ENCODE peak calls at places on chromosomes 7 and 10, in six cellular contexts. One of them, this sample, is unnamed.

GRCh38 chr7:90952649-90952991 is 311.6 kb upstream of the FZD1 start:
- DNase-seq in gastrocnemius medialis: no peak
- DNase-seq in NB4: no peak
- DNase-seq in NCI-H1694: peak
- DNase-seq in neural crest cell: no peak
- DNase-seq in stimulated activated CD4-positive, alpha-beta T cell treated with anti-CD3 and anti-CD28 coated beads, Interleukin-2, amount 100 ng/mL, for 24 hours: no peak
- DNase-seq in this sample: no peak

GRCh38 chr7:25391295-25391861 is 163.1 kb upstream of the NPVF start:
- DNase-seq in gastrocnemius medialis: no peak
- DNase-seq in NB4: peak
- DNase-seq in NCI-H1694: peak
- DNase-seq in neural crest cell: no peak
- DNase-seq in stimulated activated CD4-positive, alpha-beta T cell treated with anti-CD3 and anti-CD28 coated beads, Interleukin-2, amount 100 ng/mL, for 24 hours: no peak
- DNase-seq in this sample: peak

GRCh38 chr10:47269294-47269693 is 30.7 kb upstream of the GDF10 start:
- DNase-seq in gastrocnemius medialis: no peak
- DNase-seq in NB4: peak
- DNase-seq in NCI-H1694: no peak
- DNase-seq in neural crest cell: no peak
- DNase-seq in stimulated activated CD4-positive, alpha-beta T cell treated with anti-CD3 and anti-CD28 coated beads, Interleukin-2, amount 100 ng/mL, for 24 hours: no peak
- DNase-seq in this sample: no peak

GRCh38 chr7:102005933-102006332 is 188.5 kb downstream of the CUX1 start:
- DNase-seq in gastrocnemius medialis: no peak
- DNase-seq in NB4: no peak
- DNase-seq in NCI-H1694: no peak
- DNase-seq in neural crest cell: no peak
- DNase-seq in stimulated activated CD4-positive, alpha-beta T cell treated with anti-CD3 and anti-CD28 coated beads, Interleukin-2, amount 100 ng/mL, for 24 hours: no peak
- DNase-seq in this sample: no peak

GRCh38 chr10:12349628-12350166 is 350 bp downstream of the CAMK1D start:
- DNase-seq in gastrocnemius medialis: no peak
- DNase-seq in NB4: no peak
- DNase-seq in NCI-H1694: no peak
- DNase-seq in neural crest cell: no peak
- DNase-seq in stimulated activated CD4-positive, alpha-beta T cell treated with anti-CD3 and anti-CD28 coated beads, Interleukin-2, amount 100 ng/mL, for 24 hours: no peak
- DNase-seq in this sample: no peak

GRCh38 chr10:81828251-81828650 is 46.7 kb upstream of the NRG3 start:
- DNase-seq in gastrocnemius medialis: no peak
- DNase-seq in NB4: no peak
- DNase-seq in NCI-H1694: no peak
- DNase-seq in neural crest cell: no peak
- DNase-seq in stimulated activated CD4-positive, alpha-beta T cell treated with anti-CD3 and anti-CD28 coated beads, Interleukin-2, amount 100 ng/mL, for 24 hours: no peak
- DNase-seq in this sample: no peak

GRCh38 chr7:157335991-157336382 is 817 bp upstream of the DNAJB6 start:
- DNase-seq in gastrocnemius medialis: no peak
- DNase-seq in NB4: no peak
- DNase-seq in NCI-H1694: no peak
- DNase-seq in neural crest cell: no peak
- DNase-seq in stimulated activated CD4-positive, alpha-beta T cell treated with anti-CD3 and anti-CD28 coated beads, Interleukin-2, amount 100 ng/mL, for 24 hours: no peak
- DNase-seq in this sample: no peak

GRCh38 chr7:139560678-139561077 is 37.2 kb downstream of the CLEC2L start:
- DNase-seq in gastrocnemius medialis: no peak
- DNase-seq in NB4: no peak
- DNase-seq in NCI-H1694: no peak
- DNase-seq in neural crest cell: no peak
- DNase-seq in stimulated activated CD4-positive, alpha-beta T cell treated with anti-CD3 and anti-CD28 coated beads, Interleukin-2, amount 100 ng/mL, for 24 hours: no peak
- DNase-seq in this sample: no peak

GRCh38 chr10:111323567-111323966 is 246.7 kb downstream of the ADRA2A start:
- DNase-seq in gastrocnemius medialis: no peak
- DNase-seq in NB4: peak
- DNase-seq in NCI-H1694: no peak
- DNase-seq in neural crest cell: no peak
- DNase-seq in stimulated activated CD4-positive, alpha-beta T cell treated with anti-CD3 and anti-CD28 coated beads, Interleukin-2, amount 100 ng/mL, for 24 hours: no peak
- DNase-seq in this sample: no peak

GRCh38 chr7:100475549-100475948 is 3.5 kb downstream of the TSC22D4 start:
- DNase-seq in gastrocnemius medialis: no peak
- DNase-seq in NB4: no peak
- DNase-seq in NCI-H1694: no peak
- DNase-seq in neural crest cell: no peak
- DNase-seq in stimulated activated CD4-positive, alpha-beta T cell treated with anti-CD3 and anti-CD28 coated beads, Interleukin-2, amount 100 ng/mL, for 24 hours: peak
- DNase-seq in this sample: no peak

GRCh38 chr10:112622786-112623185 is 175.8 kb downstream of the VTI1A start:
- DNase-seq in gastrocnemius medialis: no peak
- DNase-seq in NB4: no peak
- DNase-seq in NCI-H1694: no peak
- DNase-seq in neural crest cell: no peak
- DNase-seq in stimulated activated CD4-positive, alpha-beta T cell treated with anti-CD3 and anti-CD28 coated beads, Interleukin-2, amount 100 ng/mL, for 24 hours: no peak
- DNase-seq in this sample: no peak

GRCh38 chr7:123961731-123962130 is 36.7 kb downstream of the SPAM1 start:
- DNase-seq in gastrocnemius medialis: no peak
- DNase-seq in NB4: no peak
- DNase-seq in NCI-H1694: no peak
- DNase-seq in neural crest cell: no peak
- DNase-seq in stimulated activated CD4-positive, alpha-beta T cell treated with anti-CD3 and anti-CD28 coated beads, Interleukin-2, amount 100 ng/mL, for 24 hours: no peak
- DNase-seq in this sample: no peak

GRCh38 chr7:36960105-36960504 is 235.8 kb upstream of the AOAH start:
- DNase-seq in gastrocnemius medialis: no peak
- DNase-seq in NB4: no peak
- DNase-seq in NCI-H1694: no peak
- DNase-seq in neural crest cell: no peak
- DNase-seq in stimulated activated CD4-positive, alpha-beta T cell treated with anti-CD3 and anti-CD28 coated beads, Interleukin-2, amount 100 ng/mL, for 24 hours: no peak
- DNase-seq in this sample: no peak

GRCh38 chr10:58950618-58951017 is 225.8 kb upstream of the PHYHIPL start:
- DNase-seq in gastrocnemius medialis: no peak
- DNase-seq in NB4: no peak
- DNase-seq in NCI-H1694: no peak
- DNase-seq in neural crest cell: no peak
- DNase-seq in stimulated activated CD4-positive, alpha-beta T cell treated with anti-CD3 and anti-CD28 coated beads, Interleukin-2, amount 100 ng/mL, for 24 hours: no peak
- DNase-seq in this sample: no peak

GRCh38 chr10:71966046-71967004 is 2.1 kb downstream of the CHST3 start:
- DNase-seq in gastrocnemius medialis: no peak
- DNase-seq in NB4: no peak
- DNase-seq in NCI-H1694: no peak
- DNase-seq in neural crest cell: no peak
- DNase-seq in stimulated activated CD4-positive, alpha-beta T cell treated with anti-CD3 and anti-CD28 coated beads, Interleukin-2, amount 100 ng/mL, for 24 hours: no peak
- DNase-seq in this sample: no peak

GRCh38 chr10:128516180-128516579 is 390.0 kb upstream of the MKI67 start:
- DNase-seq in gastrocnemius medialis: no peak
- DNase-seq in NB4: no peak
- DNase-seq in NCI-H1694: no peak
- DNase-seq in neural crest cell: no peak
- DNase-seq in stimulated activated CD4-positive, alpha-beta T cell treated with anti-CD3 and anti-CD28 coated beads, Interleukin-2, amount 100 ng/mL, for 24 hours: no peak
- DNase-seq in this sample: no peak

GRCh38 chr7:144723311-144723710 is 112.5 kb downstream of the TPK1 start:
- DNase-seq in gastrocnemius medialis: no peak
- DNase-seq in NB4: no peak
- DNase-seq in NCI-H1694: peak
- DNase-seq in neural crest cell: no peak
- DNase-seq in stimulated activated CD4-positive, alpha-beta T cell treated with anti-CD3 and anti-CD28 coated beads, Interleukin-2, amount 100 ng/mL, for 24 hours: no peak
- DNase-seq in this sample: no peak

GRCh38 chr7:102974366-102975236 is 61.8 kb downstream of the LRRC17 start:
- DNase-seq in gastrocnemius medialis: no peak
- DNase-seq in NB4: peak
- DNase-seq in NCI-H1694: no peak
- DNase-seq in neural crest cell: no peak
- DNase-seq in stimulated activated CD4-positive, alpha-beta T cell treated with anti-CD3 and anti-CD28 coated beads, Interleukin-2, amount 100 ng/mL, for 24 hours: no peak
- DNase-seq in this sample: no peak

GRCh38 chr10:35834916-35835499 is 192.9 kb upstream of the FZD8 start:
- DNase-seq in gastrocnemius medialis: no peak
- DNase-seq in NB4: no peak
- DNase-seq in NCI-H1694: no peak
- DNase-seq in neural crest cell: no peak
- DNase-seq in stimulated activated CD4-positive, alpha-beta T cell treated with anti-CD3 and anti-CD28 coated beads, Interleukin-2, amount 100 ng/mL, for 24 hours: no peak
- DNase-seq in this sample: no peak

GRCh38 chr10:43682956-43683355 is 34.3 kb upstream of the ZNF32 start:
- DNase-seq in gastrocnemius medialis: no peak
- DNase-seq in NB4: no peak
- DNase-seq in NCI-H1694: no peak
- DNase-seq in neural crest cell: no peak
- DNase-seq in stimulated activated CD4-positive, alpha-beta T cell treated with anti-CD3 and anti-CD28 coated beads, Interleukin-2, amount 100 ng/mL, for 24 hours: no peak
- DNase-seq in this sample: no peak

GRCh38 chr10:19620867-19621266 is 195.4 kb upstream of the PLXDC2 start:
- DNase-seq in gastrocnemius medialis: no peak
- DNase-seq in NB4: no peak
- DNase-seq in NCI-H1694: no peak
- DNase-seq in neural crest cell: no peak
- DNase-seq in stimulated activated CD4-positive, alpha-beta T cell treated with anti-CD3 and anti-CD28 coated beads, Interleukin-2, amount 100 ng/mL, for 24 hours: no peak
- DNase-seq in this sample: no peak

GRCh38 chr10:72035488-72035887 is 52.9 kb downstream of the SPOCK2 start:
- DNase-seq in gastrocnemius medialis: no peak
- DNase-seq in NB4: no peak
- DNase-seq in NCI-H1694: no peak
- DNase-seq in neural crest cell: no peak
- DNase-seq in stimulated activated CD4-positive, alpha-beta T cell treated with anti-CD3 and anti-CD28 coated beads, Interleukin-2, amount 100 ng/mL, for 24 hours: no peak
- DNase-seq in this sample: no peak

GRCh38 chr7:88106430-88106829 is 113.4 kb downstream of the SRI start:
- DNase-seq in gastrocnemius medialis: no peak
- DNase-seq in NB4: peak
- DNase-seq in NCI-H1694: no peak
- DNase-seq in neural crest cell: no peak
- DNase-seq in stimulated activated CD4-positive, alpha-beta T cell treated with anti-CD3 and anti-CD28 coated beads, Interleukin-2, amount 100 ng/mL, for 24 hours: peak
- DNase-seq in this sample: no peak

GRCh38 chr7:141271451-141271850 is 197.6 kb downstream of the TMEM178B start:
- DNase-seq in gastrocnemius medialis: no peak
- DNase-seq in NB4: no peak
- DNase-seq in NCI-H1694: no peak
- DNase-seq in neural crest cell: no peak
- DNase-seq in stimulated activated CD4-positive, alpha-beta T cell treated with anti-CD3 and anti-CD28 coated beads, Interleukin-2, amount 100 ng/mL, for 24 hours: no peak
- DNase-seq in this sample: no peak

GRCh38 chr7:132575336-132575986 is 809 bp downstream of the PLXNA4 start:
- DNase-seq in gastrocnemius medialis: no peak
- DNase-seq in NB4: peak
- DNase-seq in NCI-H1694: peak
- DNase-seq in neural crest cell: peak
- DNase-seq in stimulated activated CD4-positive, alpha-beta T cell treated with anti-CD3 and anti-CD28 coated beads, Interleukin-2, amount 100 ng/mL, for 24 hours: peak
- DNase-seq in this sample: no peak

GRCh38 chr7:86477343-86477742 is 166.4 kb upstream of the GRM3 start:
- DNase-seq in gastrocnemius medialis: no peak
- DNase-seq in NB4: no peak
- DNase-seq in NCI-H1694: no peak
- DNase-seq in neural crest cell: no peak
- DNase-seq in stimulated activated CD4-positive, alpha-beta T cell treated with anti-CD3 and anti-CD28 coated beads, Interleukin-2, amount 100 ng/mL, for 24 hours: no peak
- DNase-seq in this sample: no peak

GRCh38 chr10:86553639-86554038 is 32.0 kb upstream of the WAPL start:
- DNase-seq in gastrocnemius medialis: no peak
- DNase-seq in NB4: peak
- DNase-seq in NCI-H1694: no peak
- DNase-seq in neural crest cell: no peak
- DNase-seq in stimulated activated CD4-positive, alpha-beta T cell treated with anti-CD3 and anti-CD28 coated beads, Interleukin-2, amount 100 ng/mL, for 24 hours: no peak
- DNase-seq in this sample: no peak

GRCh38 chr7:128112781-128113221 is 81.6 kb upstream of the LRRC4 start:
- DNase-seq in gastrocnemius medialis: no peak
- DNase-seq in NB4: peak
- DNase-seq in NCI-H1694: peak
- DNase-seq in neural crest cell: no peak
- DNase-seq in stimulated activated CD4-positive, alpha-beta T cell treated with anti-CD3 and anti-CD28 coated beads, Interleukin-2, amount 100 ng/mL, for 24 hours: no peak
- DNase-seq in this sample: no peak

GRCh38 chr10:103835121-103836045 is 20.0 kb downstream of the SH3PXD2A start:
- DNase-seq in gastrocnemius medialis: peak
- DNase-seq in NB4: peak
- DNase-seq in NCI-H1694: no peak
- DNase-seq in neural crest cell: no peak
- DNase-seq in stimulated activated CD4-positive, alpha-beta T cell treated with anti-CD3 and anti-CD28 coated beads, Interleukin-2, amount 100 ng/mL, for 24 hours: no peak
- DNase-seq in this sample: no peak

GRCh38 chr10:59283456-59284082 is 78.8 kb downstream of the FAM13C start:
- DNase-seq in gastrocnemius medialis: peak
- DNase-seq in NB4: no peak
- DNase-seq in NCI-H1694: peak
- DNase-seq in neural crest cell: no peak
- DNase-seq in stimulated activated CD4-positive, alpha-beta T cell treated with anti-CD3 and anti-CD28 coated beads, Interleukin-2, amount 100 ng/mL, for 24 hours: no peak
- DNase-seq in this sample: no peak

GRCh38 chr10:16606421-16606820 is 84.7 kb upstream of the C1QL3 start:
- DNase-seq in gastrocnemius medialis: no peak
- DNase-seq in NB4: peak
- DNase-seq in NCI-H1694: no peak
- DNase-seq in neural crest cell: no peak
- DNase-seq in stimulated activated CD4-positive, alpha-beta T cell treated with anti-CD3 and anti-CD28 coated beads, Interleukin-2, amount 100 ng/mL, for 24 hours: no peak
- DNase-seq in this sample: no peak

GRCh38 chr10:80324086-80324485 is 32.5 kb downstream of the DYDC1 start:
- DNase-seq in gastrocnemius medialis: no peak
- DNase-seq in NB4: peak
- DNase-seq in NCI-H1694: peak
- DNase-seq in neural crest cell: no peak
- DNase-seq in stimulated activated CD4-positive, alpha-beta T cell treated with anti-CD3 and anti-CD28 coated beads, Interleukin-2, amount 100 ng/mL, for 24 hours: no peak
- DNase-seq in this sample: peak

GRCh38 chr10:62651341-62651740 is 153.2 kb upstream of the ADO start:
- DNase-seq in gastrocnemius medialis: no peak
- DNase-seq in NB4: no peak
- DNase-seq in NCI-H1694: no peak
- DNase-seq in neural crest cell: no peak
- DNase-seq in stimulated activated CD4-positive, alpha-beta T cell treated with anti-CD3 and anti-CD28 coated beads, Interleukin-2, amount 100 ng/mL, for 24 hours: no peak
- DNase-seq in this sample: no peak

GRCh38 chr10:57964371-57964770 is 303.3 kb downstream of the IPMK start:
- DNase-seq in gastrocnemius medialis: no peak
- DNase-seq in NB4: no peak
- DNase-seq in NCI-H1694: no peak
- DNase-seq in neural crest cell: no peak
- DNase-seq in stimulated activated CD4-positive, alpha-beta T cell treated with anti-CD3 and anti-CD28 coated beads, Interleukin-2, amount 100 ng/mL, for 24 hours: no peak
- DNase-seq in this sample: no peak

GRCh38 chr7:51299391-51300133 is 17.0 kb downstream of the COBL start:
- DNase-seq in gastrocnemius medialis: no peak
- DNase-seq in NB4: no peak
- DNase-seq in NCI-H1694: no peak
- DNase-seq in neural crest cell: no peak
- DNase-seq in stimulated activated CD4-positive, alpha-beta T cell treated with anti-CD3 and anti-CD28 coated beads, Interleukin-2, amount 100 ng/mL, for 24 hours: no peak
- DNase-seq in this sample: no peak

GRCh38 chr7:5695709-5696345 is 85.6 kb downstream of the RNF216 start:
- DNase-seq in gastrocnemius medialis: peak
- DNase-seq in NB4: no peak
- DNase-seq in NCI-H1694: no peak
- DNase-seq in neural crest cell: no peak
- DNase-seq in stimulated activated CD4-positive, alpha-beta T cell treated with anti-CD3 and anti-CD28 coated beads, Interleukin-2, amount 100 ng/mL, for 24 hours: no peak
- DNase-seq in this sample: no peak

GRCh38 chr10:30639946-30640786 is 10.6 kb upstream of the LYZL2 start:
- DNase-seq in gastrocnemius medialis: no peak
- DNase-seq in NB4: peak
- DNase-seq in NCI-H1694: peak
- DNase-seq in neural crest cell: no peak
- DNase-seq in stimulated activated CD4-positive, alpha-beta T cell treated with anti-CD3 and anti-CD28 coated beads, Interleukin-2, amount 100 ng/mL, for 24 hours: no peak
- DNase-seq in this sample: peak

GRCh38 chr7:56097700-56098099 is 4.9 kb upstream of the PHKG1 start:
- DNase-seq in gastrocnemius medialis: peak
- DNase-seq in NB4: peak
- DNase-seq in NCI-H1694: no peak
- DNase-seq in neural crest cell: no peak
- DNase-seq in stimulated activated CD4-positive, alpha-beta T cell treated with anti-CD3 and anti-CD28 coated beads, Interleukin-2, amount 100 ng/mL, for 24 hours: no peak
- DNase-seq in this sample: no peak

GRCh38 chr10:6347391-6347951 is 144.7 kb downstream of the PFKFB3 start:
- DNase-seq in gastrocnemius medialis: no peak
- DNase-seq in NB4: peak
- DNase-seq in NCI-H1694: no peak
- DNase-seq in neural crest cell: no peak
- DNase-seq in stimulated activated CD4-positive, alpha-beta T cell treated with anti-CD3 and anti-CD28 coated beads, Interleukin-2, amount 100 ng/mL, for 24 hours: peak
- DNase-seq in this sample: no peak

GRCh38 chr10:46255696-46256355 is 31.0 kb upstream of the ANTXRL start:
- DNase-seq in gastrocnemius medialis: no peak
- DNase-seq in NB4: peak
- DNase-seq in NCI-H1694: peak
- DNase-seq in neural crest cell: peak
- DNase-seq in stimulated activated CD4-positive, alpha-beta T cell treated with anti-CD3 and anti-CD28 coated beads, Interleukin-2, amount 100 ng/mL, for 24 hours: peak
- DNase-seq in this sample: peak

This sample was measured in COLO829.